ENCODE peak calls at places on chromosomes 1 and 21, in seven cellular contexts. S is KG1; B is anterior cingulate cortex; R is activated gamma-delta T cell treated with anti-CD3 and anti-CD28 coated beads, Interleukin-2, amount 50 U/mL, for 16 hours; G is stimulated activated CD4-positive, alpha-beta T cell treated with anti-CD3 and anti-CD28 coated beads, Interleukin-2, amount 100 ng/mL, for 48 hours; P is AG20443; Y is stimulated activated CD8-positive, alpha-beta memory T cell treated with anti-CD3 and anti-CD28 coated beads, Interleukin-15, amount 100 ng/mL, for 4 hours. M is an unnamed sample.

GRCh38 chr21:42460391-42461184 is 35.4 kb downstream of the RSPH1 start:
- DNase-seq in G (peak; percentile 32), R (no peak), Y (no peak), B (no peak), P (no peak), S (no peak), M (peak; percentile 78)

GRCh38 chr1:11151134-11151533 is 38.0 kb upstream of the ANGPTL7 start:
- DNase-seq in Y (no peak), P (no peak), S (no peak), G (no peak), B (no peak), R (no peak), M (no peak)

GRCh38 chr1:25615563-25616079 is 970 bp upstream of the MAN1C1 start:
- DNase-seq in Y (no peak), P (no peak), B (no peak), S (no peak), R (no peak), G (no peak), M (no peak)

GRCh38 chr1:21623411-21623961 is 45.7 kb downstream of the RAP1GAP start:
- DNase-seq in P (no peak), R (no peak), Y (no peak), B (no peak), S (no peak), G (no peak), M (peak; percentile 69)

GRCh38 chr1:41726899-41727748 is 191.6 kb downstream of the HIVEP3 start:
- DNase-seq in S (peak; percentile 80), Y (peak; percentile 21), G (no peak), P (no peak), R (no peak), B (peak; percentile 35), M (no peak)

GRCh38 chr1:248923932-248924331 is 17.9 kb downstream of the PGBD2 start:
- DNase-seq in S (no peak), R (no peak), B (no peak), Y (no peak), G (no peak), P (no peak), M (no peak)

GRCh38 chr1:229884765-229885164 is 182.3 kb upstream of the GALNT2 start:
- DNase-seq in G (no peak), Y (no peak), R (no peak), S (no peak), P (peak; percentile 8), B (no peak), M (no peak)

GRCh38 chr1:34283142-34283541 is 106.4 kb downstream of the C1orf94 start:
- DNase-seq in R (no peak), B (no peak), Y (no peak), G (no peak), P (peak; percentile 4), S (no peak), M (no peak)

GRCh38 chr21:36749935-36750578 is 51.1 kb downstream of the SIM2 start:
- DNase-seq in G (no peak), B (no peak), R (no peak), S (no peak), Y (no peak), P (no peak), M (no peak)

GRCh38 chr1:31723828-31724359 is 20.1 kb upstream of the COL16A1 start:
- DNase-seq in R (no peak), Y (no peak), G (peak; percentile 54), B (peak; percentile 19), S (peak; percentile 58), P (peak; percentile 79), M (peak; percentile 84)

GRCh38 chr1:9835758-9836631 is 12.2 kb upstream of the CLSTN1 start:
- DNase-seq in G (no peak), P (peak; percentile 74), Y (no peak), S (no peak), B (peak; percentile 54), R (no peak), M (peak; percentile 77)

GRCh38 chr1:245863566-245864184 is 643.4 kb downstream of the SMYD3 start:
- DNase-seq in Y (no peak), P (no peak), G (no peak), R (no peak), S (no peak), B (no peak), M (no peak)

GRCh38 chr21:38861006-38861405 is 55.3 kb downstream of the ETS2 start:
- DNase-seq in Y (no peak), G (no peak), P (no peak), B (no peak), S (no peak), R (no peak), M (no peak)

GRCh38 chr1:30511563-30512252 is 211.7 kb downstream of the MATN1 start:
- DNase-seq in G (no peak), B (no peak), S (no peak), P (peak; percentile 80), R (no peak), Y (no peak), M (no peak)

GRCh38 chr1:78009276-78009675 is 4.5 kb downstream of the DNAJB4 start:
- DNase-seq in Y (no peak), B (no peak), P (no peak), G (no peak), R (no peak), S (no peak), M (no peak)

GRCh38 chr1:230572121-230573083 is 69.9 kb upstream of the COG2 start:
- DNase-seq in P (no peak), R (no peak), G (no peak), B (no peak), Y (no peak), S (no peak), M (peak; percentile 17)

GRCh38 chr1:2946999-2947650 is 74.1 kb upstream of the ACTRT2 start:
- DNase-seq in P (no peak), G (no peak), Y (no peak), B (no peak), R (no peak), S (no peak), M (no peak)

M was measured in SJCRH30.